ENCODE peak calls at places on chromosome 22, in nine cellular contexts. C is stimulated activated naive CD4-positive, alpha-beta T cell; R is RCC 7860; S is NCI-H774; L is GM12891; M is occipital lobe; A is stimulated activated naive B cell treated with anti-CD40 and anti-IgM and Interleukin-4, amounts not matched to agents 10 μg/mL and 1 μg/mL and 100 μg/mL, for 72 hours; X is ELF-1; B is psoas muscle. F is an unnamed sample.

GRCh38 chr22:46070215-46070721 is 80.1 kb upstream of the PPARA start:
- DNase-seq in C (no peak), R (no peak), S (no peak), L (no peak), M (no peak), A (peak), X (no peak), B (peak), F (no peak)

GRCh38 chr22:48205790-48206189 is 1443.3 kb downstream of the TBC1D22A start:
- DNase-seq in C (no peak), R (no peak), S (no peak), L (no peak), M (no peak), A (no peak), X (no peak), B (no peak), F (no peak)

GRCh38 chr22:28992565-28993326 is 68.9 kb downstream of the C22orf31 start:
- DNase-seq in C (no peak), R (no peak), S (peak), L (no peak), M (no peak), A (no peak), X (no peak), B (no peak), F (no peak)

GRCh38 chr22:31044262-31044861 is 36.8 kb upstream of the SMTN start:
- DNase-seq in C (no peak), R (no peak), S (no peak), L (no peak), M (no peak), A (no peak), X (peak), B (peak), F (peak)

GRCh38 chr22:45888221-45889092 is 88.5 kb downstream of the WNT7B start:
- DNase-seq in C (no peak), R (no peak), S (no peak), L (no peak), M (no peak), A (no peak), X (no peak), B (peak), F (no peak)

GRCh38 chr22:23817146-23817545 is 21.7 kb downstream of the DERL3 start:
- DNase-seq in C (no peak), R (no peak), S (no peak), L (no peak), M (no peak), A (no peak), X (no peak), B (no peak), F (no peak)

GRCh38 chr22:46105494-46106278 is 44.6 kb upstream of the PPARA start:
- DNase-seq in C (no peak), R (peak), S (no peak), L (no peak), M (no peak), A (no peak), X (no peak), B (no peak), F (peak)

GRCh38 chr22:27019827-27020226 is 362.4 kb downstream of the MIAT start:
- DNase-seq in C (no peak), R (peak), S (no peak), L (no peak), M (no peak), A (no peak), X (peak), B (no peak), F (peak)

GRCh38 chr22:48739348-48740085 is 1088.2 kb downstream of the BRD1 start:
- DNase-seq in C (no peak), R (no peak), S (no peak), L (no peak), M (no peak), A (no peak), X (no peak), B (no peak), F (no peak)

GRCh38 chr22:17131686-17132085 is 10.5 kb upstream of the TMEM121B start:
- DNase-seq in C (no peak), R (no peak), S (peak), L (no peak), M (peak), A (no peak), X (peak), B (no peak), F (no peak)

GRCh38 chr22:33821290-33821689 is 99.0 kb downstream of the LARGE1 start:
- DNase-seq in C (no peak), R (no peak), S (no peak), L (no peak), M (no peak), A (no peak), X (no peak), B (no peak), F (peak)